ENCODE peak calls at places on chromosome 18, in nine cellular contexts. L is fibroblast of lung; U is effector CD4-positive, alpha-beta T cell; H is BJ; Y is right cardiac atrium; T is stimulated activated CD4-positive, alpha-beta T cell treated with anti-CD3 and anti-CD28 coated beads, Interleukin-4, amount 100 ng/mL, for 24 hours; F is activated T-helper 9 cell treated with anti-CD3 and anti-CD28 coated beads, Interleukin-2, amount 50 U/mL, for 16 hours; Z is activated T-cell treated with anti-CD3 and anti-CD28 coated beads for 1 hour; C is T-helper 2 cell. D is an unnamed sample.

GRCh38 chr18:59659486-59660187 is 37.6 kb downstream of the CCBE1 start:
- DNase-seq in T (no peak), C (no peak), Z (no peak), L (peak; percentile 25), F (no peak), H (no peak), U (no peak), Y (no peak), D (no peak)

GRCh38 chr18:2104620-2105462 is 466.5 kb downstream of the METTL4 start:
- DNase-seq in T (peak; percentile 48), F (peak; percentile 12), C (peak; percentile 9), Z (peak; percentile 31), Y (peak; percentile 35), L (peak; percentile 26), H (no peak), U (peak; percentile 11), D (no peak)

GRCh38 chr18:32469691-32470131 is 971 bp downstream of the GAREM1 start:
- DNase-seq in F (no peak), Z (no peak), H (no peak), L (peak; percentile 52), U (no peak), C (no peak), T (no peak), Y (no peak), D (no peak)

GRCh38 chr18:13462686-13463085 is 244.1 kb downstream of the LDLRAD4 start:
- DNase-seq in Z (no peak), Y (no peak), C (no peak), T (no peak), F (no peak), U (no peak), H (no peak), L (no peak), D (no peak)

GRCh38 chr18:22432672-22433137 is 15.0 kb upstream of the CTAGE1 start:
- DNase-seq in L (peak; percentile 91), C (no peak), Y (peak; percentile 90), Z (no peak), T (no peak), U (no peak), F (no peak), H (no peak), D (no peak)

GRCh38 chr18:23689616-23690504 is 607 bp downstream of the LAMA3 start:
- DNase-seq in Y (no peak), H (no peak), Z (no peak), C (peak; percentile 6), T (peak; percentile 5), L (no peak), F (peak; percentile 2), U (no peak), D (no peak)

GRCh38 chr18:79513381-79514081 is 117.8 kb downstream of the NFATC1 start:
- DNase-seq in T (no peak), L (no peak), C (no peak), F (no peak), H (no peak), Y (peak; percentile 15), Z (no peak), U (no peak), D (no peak)

GRCh38 chr18:46321954-46322353 is 217.8 kb downstream of the HAUS1 start:
- DNase-seq in H (no peak), U (no peak), F (no peak), C (no peak), L (no peak), Z (no peak), Y (no peak), T (no peak), D (no peak)

GRCh38 chr18:55582325-55582724 is 5.7 kb downstream of the TCF4 start:
- DNase-seq in L (no peak), T (no peak), H (no peak), F (no peak), C (no peak), U (no peak), Y (no peak), Z (no peak), D (no peak)

GRCh38 chr18:22314406-22314805 is 103.3 kb downstream of the CTAGE1 start:
- DNase-seq in L (peak; percentile 94), F (no peak), T (no peak), C (no peak), U (no peak), Y (peak; percentile 71), Z (no peak), H (peak; percentile 37), D (no peak)

GRCh38 chr18:34805117-34805882 is 95.2 kb downstream of the DTNA start:
- DNase-seq in H (no peak), Z (no peak), U (no peak), T (no peak), C (no peak), F (no peak), L (no peak), Y (no peak), D (no peak)

GRCh38 chr18:8548186-8548585 is 61.1 kb upstream of the RAB12 start:
- DNase-seq in C (no peak), F (no peak), L (no peak), Z (no peak), H (no peak), U (no peak), Y (no peak), T (no peak), D (no peak)

GRCh38 chr18:48949051-48949605 is 1.6 kb downstream of the SMAD7 start:
- DNase-seq in T (peak; percentile 34), Y (peak; percentile 59), L (no peak), Z (peak; percentile 39), C (peak; percentile 36), H (no peak), U (peak; percentile 43), F (no peak), D (peak; percentile 65)

GRCh38 chr18:21684731-21685130 is 19.8 kb downstream of the ABHD3 start:
- DNase-seq in U (no peak), Y (no peak), C (no peak), H (no peak), L (no peak), Z (no peak), T (no peak), F (no peak), D (no peak)

GRCh38 chr18:13885009-13885408 is 30.3 kb downstream of the MC2R start:
- DNase-seq in H (no peak), Y (no peak), Z (no peak), U (no peak), T (no peak), L (no peak), F (no peak), C (no peak), D (no peak)

GRCh38 chr18:74430811-74431571 is 26.1 kb downstream of the DIPK1C start:
- DNase-seq in T (no peak), C (no peak), H (no peak), Y (no peak), U (no peak), F (no peak), L (no peak), Z (no peak), D (no peak)

GRCh38 chr18:39463986-39464385 is 1898.4 kb upstream of the CELF4 start:
- DNase-seq in C (no peak), U (no peak), L (no peak), H (no peak), Y (no peak), F (no peak), Z (no peak), T (no peak), D (no peak)

GRCh38 chr18:63157293-63158011 is 162.1 kb downstream of the BCL2 start:
- DNase-seq in T (peak; percentile 35), Z (no peak), U (no peak), Y (no peak), C (no peak), F (no peak), L (no peak), H (no peak), D (no peak)

GRCh38 chr18:73118121-73118816 is 250.5 kb upstream of the NETO1 start:
- DNase-seq in T (no peak), Y (no peak), L (peak; percentile 5), Z (no peak), H (no peak), U (no peak), F (no peak), C (no peak), D (no peak)

GRCh38 chr18:78862395-78862794 is 117.2 kb upstream of the SALL3 start:
- DNase-seq in C (no peak), L (no peak), Y (no peak), T (no peak), Z (no peak), H (no peak), U (no peak), F (no peak), D (no peak)

GRCh38 chr18:13513015-13513414 is 213.3 kb downstream of the FAM210A start:
- DNase-seq in Z (no peak), T (no peak), F (no peak), L (no peak), U (no peak), H (no peak), C (no peak), Y (no peak), D (no peak)

GRCh38 chr18:59779979-59780378 is 82.8 kb upstream of the CCBE1 start:
- DNase-seq in U (no peak), H (no peak), L (peak; percentile 72), T (no peak), Z (no peak), F (no peak), Y (no peak), C (no peak), D (no peak)

D was measured in central memory CD8-positive, alpha-beta T cell.